ENCODE peak calls at places on chromosomes 1 and 21, in eight cellular contexts. One of them, this sample, is unnamed. For H3K4me1, the result is how much of the 10 kb centered on the place peaks cover.

GRCh38 chr1:234611799-234612351 is 1.9 kb upstream of the IRF2BP2 start:
- DNase-seq in CD8-positive, alpha-beta T cell: peak
- DNase-seq in K562: no peak
- DNase-seq in cardiac muscle cell: no peak
- DNase-seq in tibial artery: peak
- DNase-seq in gastrocnemius medialis: peak
- DNase-seq in H9: peak
- DNase-seq in adipocyte: no peak
- DNase-seq in this sample: peak

GRCh38 chr1:113452921-113453770 is 62.8 kb downstream of the MAGI3 start:
- DNase-seq in CD8-positive, alpha-beta T cell: no peak
- DNase-seq in K562: peak
- DNase-seq in cardiac muscle cell: peak
- DNase-seq in tibial artery: no peak
- DNase-seq in gastrocnemius medialis: no peak
- DNase-seq in H9: no peak
- DNase-seq in adipocyte: peak
- DNase-seq in this sample: no peak

GRCh38 chr1:8667869-8668595 is 149.4 kb downstream of the RERE start:
- DNase-seq in CD8-positive, alpha-beta T cell: no peak
- DNase-seq in K562: no peak
- DNase-seq in cardiac muscle cell: peak
- DNase-seq in tibial artery: no peak
- DNase-seq in gastrocnemius medialis: no peak
- DNase-seq in H9: no peak
- DNase-seq in adipocyte: no peak
- DNase-seq in this sample: no peak

GRCh38 chr1:169568497-169568896 is 17.8 kb downstream of the F5 start:
- DNase-seq in CD8-positive, alpha-beta T cell: no peak
- DNase-seq in K562: no peak
- DNase-seq in cardiac muscle cell: no peak
- DNase-seq in tibial artery: no peak
- DNase-seq in gastrocnemius medialis: no peak
- DNase-seq in H9: no peak
- DNase-seq in adipocyte: no peak
- DNase-seq in this sample: no peak

GRCh38 chr1:45275054-45275453 is 51.6 kb upstream of the HPDL start:
- DNase-seq in CD8-positive, alpha-beta T cell: no peak
- DNase-seq in K562: no peak
- DNase-seq in cardiac muscle cell: no peak
- DNase-seq in tibial artery: no peak
- DNase-seq in gastrocnemius medialis: no peak
- DNase-seq in H9: no peak
- DNase-seq in adipocyte: no peak
- DNase-seq in this sample: no peak

GRCh38 chr1:225870883-225871282 is 11.3 kb downstream of the TMEM63A start:
- DNase-seq in CD8-positive, alpha-beta T cell: no peak
- DNase-seq in K562: no peak
- DNase-seq in cardiac muscle cell: no peak
- DNase-seq in tibial artery: no peak
- DNase-seq in gastrocnemius medialis: no peak
- DNase-seq in H9: no peak
- DNase-seq in adipocyte: no peak
- DNase-seq in this sample: no peak

GRCh38 chr1:79745928-79746327 is 739.4 kb upstream of the ADGRL4 start:
- DNase-seq in CD8-positive, alpha-beta T cell: no peak
- DNase-seq in K562: no peak
- DNase-seq in cardiac muscle cell: no peak
- DNase-seq in tibial artery: no peak
- DNase-seq in gastrocnemius medialis: no peak
- DNase-seq in H9: no peak
- DNase-seq in adipocyte: no peak
- DNase-seq in this sample: no peak

GRCh38 chr1:55813619-55814018 is 598.5 kb upstream of the USP24 start:
- DNase-seq in CD8-positive, alpha-beta T cell: no peak
- DNase-seq in K562: no peak
- DNase-seq in cardiac muscle cell: peak
- DNase-seq in tibial artery: peak
- DNase-seq in gastrocnemius medialis: peak
- DNase-seq in H9: no peak
- DNase-seq in adipocyte: peak
- DNase-seq in this sample: peak

GRCh38 chr1:109620890-109621289 is 1.3 kb downstream of the AMPD2 start:
- DNase-seq in CD8-positive, alpha-beta T cell: peak
- DNase-seq in K562: peak
- DNase-seq in cardiac muscle cell: peak
- DNase-seq in tibial artery: peak
- DNase-seq in gastrocnemius medialis: peak
- DNase-seq in H9: peak
- DNase-seq in adipocyte: peak
- DNase-seq in this sample: peak

GRCh38 chr1:230278871-230279582 is 147.1 kb downstream of the PGBD5 start:
- DNase-seq in CD8-positive, alpha-beta T cell: no peak
- DNase-seq in K562: no peak
- DNase-seq in cardiac muscle cell: no peak
- DNase-seq in tibial artery: no peak
- DNase-seq in gastrocnemius medialis: no peak
- DNase-seq in H9: no peak
- DNase-seq in adipocyte: no peak
- DNase-seq in this sample: no peak

GRCh38 chr1:208834346-208835081 is 590.3 kb upstream of the PLXNA2 start:
- DNase-seq in CD8-positive, alpha-beta T cell: no peak
- DNase-seq in K562: no peak
- DNase-seq in cardiac muscle cell: peak
- DNase-seq in tibial artery: no peak
- DNase-seq in gastrocnemius medialis: no peak
- DNase-seq in H9: no peak
- DNase-seq in adipocyte: peak
- DNase-seq in this sample: no peak

GRCh38 chr1:151519667-151520066 is 8.5 kb downstream of the CGN start:
- DNase-seq in CD8-positive, alpha-beta T cell: no peak
- DNase-seq in K562: no peak
- DNase-seq in cardiac muscle cell: no peak
- DNase-seq in tibial artery: no peak
- DNase-seq in gastrocnemius medialis: no peak
- DNase-seq in H9: no peak
- DNase-seq in adipocyte: no peak
- DNase-seq in this sample: no peak

GRCh38 chr1:30756545-30757195 is 904 bp downstream of the LAPTM5 start:
- DNase-seq in CD8-positive, alpha-beta T cell: peak
- DNase-seq in K562: peak
- DNase-seq in cardiac muscle cell: no peak
- DNase-seq in tibial artery: peak
- DNase-seq in gastrocnemius medialis: peak
- DNase-seq in H9: no peak
- DNase-seq in adipocyte: peak
- DNase-seq in this sample: peak

GRCh38 chr1:209845405-209845725 is 17.6 kb downstream of the UTP25 start:
- DNase-seq in CD8-positive, alpha-beta T cell: no peak
- DNase-seq in K562: no peak
- DNase-seq in cardiac muscle cell: peak
- DNase-seq in tibial artery: no peak
- DNase-seq in gastrocnemius medialis: no peak
- DNase-seq in H9: no peak
- DNase-seq in adipocyte: no peak
- DNase-seq in this sample: no peak

GRCh38 chr1:66375125-66375524 is 158.8 kb upstream of the SGIP1 start:
- DNase-seq in CD8-positive, alpha-beta T cell: no peak
- DNase-seq in K562: no peak
- DNase-seq in cardiac muscle cell: no peak
- DNase-seq in tibial artery: no peak
- DNase-seq in gastrocnemius medialis: no peak
- DNase-seq in H9: no peak
- DNase-seq in adipocyte: peak
- DNase-seq in this sample: no peak
- H3K4me1 ChIP-seq in CD8-positive, alpha-beta T cell: under half
- H3K4me1 ChIP-seq in K562: under half
- H3K4me1 ChIP-seq in cardiac muscle cell: under half
- H3K4me1 ChIP-seq in tibial artery: under half
- H3K4me1 ChIP-seq in gastrocnemius medialis: under half
- H3K4me1 ChIP-seq in H9: under half
- H3K4me1 ChIP-seq in adipocyte: under half
- H3K4me1 ChIP-seq in this sample: under half

GRCh38 chr1:2258122-2258812 is 30.1 kb downstream of the SKI start:
- DNase-seq in CD8-positive, alpha-beta T cell: peak
- DNase-seq in K562: no peak
- DNase-seq in cardiac muscle cell: no peak
- DNase-seq in tibial artery: no peak
- DNase-seq in gastrocnemius medialis: no peak
- DNase-seq in H9: no peak
- DNase-seq in adipocyte: no peak
- DNase-seq in this sample: no peak
- H3K4me1 ChIP-seq in CD8-positive, alpha-beta T cell: half or more
- H3K4me1 ChIP-seq in K562: under half
- H3K4me1 ChIP-seq in cardiac muscle cell: under half
- H3K4me1 ChIP-seq in tibial artery: half or more
- H3K4me1 ChIP-seq in gastrocnemius medialis: under half
- H3K4me1 ChIP-seq in H9: under half
- H3K4me1 ChIP-seq in adipocyte: under half
- H3K4me1 ChIP-seq in this sample: under half

GRCh38 chr21:35217504-35218060 is 168.5 kb upstream of the RUNX1 start:
- DNase-seq in CD8-positive, alpha-beta T cell: no peak
- DNase-seq in K562: no peak
- DNase-seq in cardiac muscle cell: no peak
- DNase-seq in tibial artery: no peak
- DNase-seq in gastrocnemius medialis: no peak
- DNase-seq in H9: peak
- DNase-seq in adipocyte: peak
- DNase-seq in this sample: no peak

GRCh38 chr21:35222021-35222420 is 172.9 kb upstream of the RUNX1 start:
- DNase-seq in CD8-positive, alpha-beta T cell: no peak
- DNase-seq in K562: no peak
- DNase-seq in cardiac muscle cell: peak
- DNase-seq in tibial artery: no peak
- DNase-seq in gastrocnemius medialis: no peak
- DNase-seq in H9: no peak
- DNase-seq in adipocyte: no peak
- DNase-seq in this sample: no peak

GRCh38 chr21:35219291-35219690 is 170.2 kb upstream of the RUNX1 start:
- DNase-seq in CD8-positive, alpha-beta T cell: no peak
- DNase-seq in K562: no peak
- DNase-seq in cardiac muscle cell: no peak
- DNase-seq in tibial artery: no peak
- DNase-seq in gastrocnemius medialis: no peak
- DNase-seq in H9: no peak
- DNase-seq in adipocyte: no peak
- DNase-seq in this sample: no peak

GRCh38 chr21:35220301-35220700 is 171.2 kb upstream of the RUNX1 start:
- DNase-seq in CD8-positive, alpha-beta T cell: no peak
- DNase-seq in K562: no peak
- DNase-seq in cardiac muscle cell: no peak
- DNase-seq in tibial artery: no peak
- DNase-seq in gastrocnemius medialis: no peak
- DNase-seq in H9: no peak
- DNase-seq in adipocyte: peak
- DNase-seq in this sample: no peak

GRCh38 chr21:35219719-35220118 is 170.6 kb upstream of the RUNX1 start:
- DNase-seq in CD8-positive, alpha-beta T cell: no peak
- DNase-seq in K562: no peak
- DNase-seq in cardiac muscle cell: no peak
- DNase-seq in tibial artery: no peak
- DNase-seq in gastrocnemius medialis: no peak
- DNase-seq in H9: no peak
- DNase-seq in adipocyte: no peak
- DNase-seq in this sample: no peak
- H3K4me1 ChIP-seq in CD8-positive, alpha-beta T cell: under half
- H3K4me1 ChIP-seq in K562: under half
- H3K4me1 ChIP-seq in cardiac muscle cell: under half
- H3K4me1 ChIP-seq in tibial artery: under half
- H3K4me1 ChIP-seq in gastrocnemius medialis: under half
- H3K4me1 ChIP-seq in H9: under half
- H3K4me1 ChIP-seq in adipocyte: half or more
- H3K4me1 ChIP-seq in this sample: under half

GRCh38 chr1:32338637-32339145 is 2.7 kb upstream of the MARCKSL1 start:
- DNase-seq in CD8-positive, alpha-beta T cell: no peak
- DNase-seq in K562: no peak
- DNase-seq in cardiac muscle cell: no peak
- DNase-seq in tibial artery: no peak
- DNase-seq in gastrocnemius medialis: no peak
- DNase-seq in H9: no peak
- DNase-seq in adipocyte: no peak
- DNase-seq in this sample: no peak
- H3K4me1 ChIP-seq in CD8-positive, alpha-beta T cell: under half
- H3K4me1 ChIP-seq in K562: half or more
- H3K4me1 ChIP-seq in cardiac muscle cell: under half
- H3K4me1 ChIP-seq in tibial artery: under half
- H3K4me1 ChIP-seq in gastrocnemius medialis: under half
- H3K4me1 ChIP-seq in H9: under half
- H3K4me1 ChIP-seq in adipocyte: under half
- H3K4me1 ChIP-seq in this sample: under half

GRCh38 chr21:45131537-45131999 is 57.2 kb downstream of the ADARB1 start:
- DNase-seq in CD8-positive, alpha-beta T cell: no peak
- DNase-seq in K562: no peak
- DNase-seq in cardiac muscle cell: no peak
- DNase-seq in tibial artery: no peak
- DNase-seq in gastrocnemius medialis: no peak
- DNase-seq in H9: no peak
- DNase-seq in adipocyte: no peak
- DNase-seq in this sample: no peak

GRCh38 chr21:45130324-45130774 is 56.0 kb downstream of the ADARB1 start:
- DNase-seq in CD8-positive, alpha-beta T cell: no peak
- DNase-seq in K562: no peak
- DNase-seq in cardiac muscle cell: peak
- DNase-seq in tibial artery: peak
- DNase-seq in gastrocnemius medialis: no peak
- DNase-seq in H9: no peak
- DNase-seq in adipocyte: peak
- DNase-seq in this sample: no peak

GRCh38 chr21:45128613-45129226 is 54.3 kb downstream of the ADARB1 start:
- DNase-seq in CD8-positive, alpha-beta T cell: peak
- DNase-seq in K562: no peak
- DNase-seq in cardiac muscle cell: peak
- DNase-seq in tibial artery: peak
- DNase-seq in gastrocnemius medialis: peak
- DNase-seq in H9: peak
- DNase-seq in adipocyte: peak
- DNase-seq in this sample: peak

GRCh38 chr21:45127937-45128336 is 53.6 kb downstream of the ADARB1 start:
- DNase-seq in CD8-positive, alpha-beta T cell: no peak
- DNase-seq in K562: no peak
- DNase-seq in cardiac muscle cell: no peak
- DNase-seq in tibial artery: no peak
- DNase-seq in gastrocnemius medialis: no peak
- DNase-seq in H9: no peak
- DNase-seq in adipocyte: no peak
- DNase-seq in this sample: no peak

GRCh38 chr21:45129231-45129923 is 55.0 kb downstream of the ADARB1 start:
- DNase-seq in CD8-positive, alpha-beta T cell: no peak
- DNase-seq in K562: peak
- DNase-seq in cardiac muscle cell: peak
- DNase-seq in tibial artery: no peak
- DNase-seq in gastrocnemius medialis: peak
- DNase-seq in H9: no peak
- DNase-seq in adipocyte: peak
- DNase-seq in this sample: no peak
- H3K4me1 ChIP-seq in CD8-positive, alpha-beta T cell: under half
- H3K4me1 ChIP-seq in K562: under half
- H3K4me1 ChIP-seq in cardiac muscle cell: half or more
- H3K4me1 ChIP-seq in tibial artery: half or more
- H3K4me1 ChIP-seq in gastrocnemius medialis: half or more
- H3K4me1 ChIP-seq in H9: under half
- H3K4me1 ChIP-seq in adipocyte: under half
- H3K4me1 ChIP-seq in this sample: under half